ENCODE peak calls at places on chromosomes 2 and 18, in four cellular contexts. M is neural progenitor cell, P is esophagus squamous epithelium, V is kidney. L is an unnamed sample. For H3K36me3, the result is how much of the 10 kb centered on the place peaks cover.

GRCh38 chr2:239285071-239285931 is 115.5 kb downstream of the HDAC4 start:
- DNase-seq in M (no peak), P (no peak), V (peak), L (no peak)

GRCh38 chr2:120132190-120132589 is 91.0 kb downstream of the TMEM185B start:
- DNase-seq in M (no peak), P (no peak), V (no peak), L (no peak)

GRCh38 chr2:121565389-121566250 is 34.9 kb downstream of the RNU4ATAC start:
- DNase-seq in M (no peak), P (no peak), V (no peak), L (peak)

GRCh38 chr2:176178271-176178806 is 10.1 kb upstream of the HOXD1 start:
- DNase-seq in M (peak), P (no peak), V (peak), L (peak)

GRCh38 chr2:120161190-120161589 is 62.0 kb downstream of the TMEM185B start:
- DNase-seq in M (no peak), P (no peak), V (no peak), L (no peak)

GRCh38 chr2:25331686-25332365 is 9.9 kb downstream of the DNMT3A start:
- DNase-seq in M (no peak), P (no peak), V (no peak), L (peak)

GRCh38 chr2:8608411-8608954 is 73.4 kb upstream of the ID2 start:
- DNase-seq in M (no peak), P (no peak), V (no peak), L (no peak)

GRCh38 chr2:75381032-75381431 is 179.7 kb downstream of the EVA1A start:
- DNase-seq in M (no peak), P (no peak), V (no peak), L (no peak)

GRCh38 chr2:83471708-83472107 is 987.4 kb downstream of the SUCLG1 start:
- DNase-seq in M (no peak), P (no peak), V (no peak), L (no peak)

GRCh38 chr2:205914736-205915510 is 171.1 kb downstream of the INO80D start:
- DNase-seq in M (no peak), P (no peak), V (no peak), L (no peak)

GRCh38 chr2:46298272-46298521 is 990 bp downstream of the EPAS1 start:
- DNase-seq in M (no peak), P (no peak), V (no peak), L (no peak)

GRCh38 chr18:79424008-79424565 is 28.4 kb downstream of the NFATC1 start:
- DNase-seq in M (no peak), P (no peak), V (peak), L (no peak)
- H3K36me3 ChIP-seq in M (under half), P (under half), V (under half), L (under half)

DNA sequence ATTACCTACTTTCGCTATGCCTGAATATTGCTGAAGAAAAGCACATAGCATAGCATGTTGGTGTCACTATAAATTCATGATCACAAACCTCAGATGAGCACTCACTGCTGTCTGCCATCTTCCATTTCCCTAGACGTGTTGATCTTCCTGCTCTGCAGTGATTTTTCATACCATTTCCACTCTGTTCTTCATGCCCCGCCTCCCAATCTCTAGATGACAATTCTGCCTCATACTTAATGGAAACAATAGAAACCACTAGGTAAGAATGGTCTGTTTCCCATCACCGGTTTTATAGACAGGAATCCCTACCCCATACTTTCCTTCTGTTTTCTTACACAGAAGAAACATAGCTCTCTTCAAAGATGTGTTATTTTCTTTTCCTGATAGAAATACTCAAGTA is 63.8 kb downstream of the PIK3C3 start:
- DNase-seq in M (no peak), P (no peak), V (no peak), L (no peak)
- H3K36me3 ChIP-seq in M (under half), P (under half), V (under half), L (under half)

DNA sequence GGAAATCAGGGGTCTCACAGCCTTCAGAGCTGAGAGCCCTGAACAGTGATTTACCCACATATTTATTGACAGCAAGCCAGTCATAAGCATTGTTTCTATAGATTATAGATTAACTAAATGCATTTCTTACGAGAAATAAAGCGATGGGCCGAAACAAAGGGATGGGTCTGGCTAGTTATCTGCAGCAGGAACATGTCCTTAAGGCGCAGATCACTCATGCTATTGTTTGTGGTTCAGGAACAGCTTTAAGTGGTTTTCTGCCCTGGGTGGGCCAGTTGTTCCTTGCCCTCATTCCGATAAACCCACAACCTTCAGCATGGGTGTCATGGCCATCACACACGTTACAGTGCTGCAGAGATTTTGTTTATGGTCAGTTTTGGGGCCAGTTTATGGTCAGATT is 36.4 kb downstream of the TANC1 start:
- DNase-seq in M (no peak), P (no peak), V (no peak), L (no peak)
- H3K36me3 ChIP-seq in M (under half), P (under half), V (under half), L (under half)

GRCh38 chr2:217484046-217484445 is 518.7 kb downstream of the TNS1 start:
- DNase-seq in M (no peak), P (no peak), V (no peak), L (no peak)

GRCh38 chr2:217494572-217494971 is 508.2 kb downstream of the TNS1 start:
- DNase-seq in M (no peak), P (no peak), V (no peak), L (no peak)

GRCh38 chr2:217491271-217491670 is 511.5 kb downstream of the TNS1 start:
- DNase-seq in M (no peak), P (no peak), V (no peak), L (no peak)

DNA sequence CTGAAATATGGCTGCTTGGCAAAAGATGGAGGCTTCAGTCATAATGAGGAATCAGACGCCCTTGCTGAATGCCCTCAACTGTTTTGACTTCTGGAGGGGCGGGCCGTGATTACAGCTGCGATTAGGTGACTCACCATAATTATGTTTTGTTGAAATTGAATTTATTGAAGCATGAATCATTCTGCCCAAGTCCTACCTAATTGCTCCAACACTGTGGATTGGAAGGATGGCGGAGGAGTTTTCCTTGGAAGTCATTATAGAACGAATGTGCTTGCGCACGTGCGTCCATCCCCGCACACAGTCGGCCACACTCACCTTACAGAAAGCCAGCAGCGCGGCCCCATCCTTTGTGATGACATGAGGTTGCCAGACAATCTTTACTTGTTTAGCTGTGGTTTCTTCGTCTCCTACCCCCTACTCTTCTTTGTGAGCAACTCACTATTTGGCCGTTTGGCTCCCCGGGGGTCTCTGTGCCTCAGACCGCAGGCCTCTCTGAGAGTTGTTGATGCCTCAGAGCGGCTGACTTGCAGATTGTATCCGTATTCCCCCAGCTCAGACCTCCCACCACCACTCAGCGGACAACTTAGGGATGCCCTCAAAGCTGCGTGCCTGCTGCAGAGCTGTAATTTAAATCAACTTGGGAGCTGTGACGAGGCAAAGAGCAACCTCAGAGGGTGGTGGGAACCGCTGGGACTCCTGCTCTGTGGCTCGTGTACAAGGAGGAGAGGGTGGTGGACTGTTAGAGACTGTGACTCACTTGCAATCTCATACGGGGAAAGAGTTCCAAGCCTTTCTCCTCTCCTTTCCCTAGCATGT is 513.4 kb downstream of the TNS1 start:
- DNase-seq in M (peak), P (no peak), V (no peak), L (no peak)
- H3K36me3 ChIP-seq in M (under half), P (under half), V (under half), L (under half)